ENCODE peak calls at places on chromosomes 3 and 15, in eight cellular contexts. One of them, this sample, is unnamed.

GRCh38 chr15:51076898-51077564 is 17.7 kb downstream of the TNFAIP8L3 start:
- DNase-seq in HT1080: peak; percentile 92
- DNase-seq in mesendoderm: peak; percentile 79
- DNase-seq in neural crest cell: no peak
- DNase-seq in GM19239: no peak
- DNase-seq in SJSA1: no peak
- DNase-seq in AG08395: peak; percentile 61
- DNase-seq in stimulated activated CD8-positive, alpha-beta memory T cell treated with anti-CD3 and anti-CD28 coated beads, Interleukin-7, amount 100 ng/mL, for 1 hour: no peak
- DNase-seq in this sample: no peak

GRCh38 chr15:38129531-38130199 is 123.0 kb upstream of the SPRED1 start:
- DNase-seq in mesendoderm: no peak
- DNase-seq in GM19239: no peak
- DNase-seq in neural crest cell: peak; percentile 9
- DNase-seq in stimulated activated CD8-positive, alpha-beta memory T cell treated with anti-CD3 and anti-CD28 coated beads, Interleukin-7, amount 100 ng/mL, for 1 hour: no peak
- DNase-seq in HT1080: peak; percentile 98
- DNase-seq in SJSA1: no peak
- DNase-seq in AG08395: peak; percentile 90
- DNase-seq in this sample: no peak

GRCh38 chr15:57953874-57954273 is 111.6 kb downstream of the ALDH1A2 start:
- DNase-seq in AG08395: no peak
- DNase-seq in neural crest cell: no peak
- DNase-seq in GM19239: no peak
- DNase-seq in mesendoderm: no peak
- DNase-seq in stimulated activated CD8-positive, alpha-beta memory T cell treated with anti-CD3 and anti-CD28 coated beads, Interleukin-7, amount 100 ng/mL, for 1 hour: no peak
- DNase-seq in HT1080: no peak
- DNase-seq in SJSA1: no peak
- DNase-seq in this sample: no peak

GRCh38 chr15:67125589-67126502 is 60.4 kb downstream of the SMAD3 start:
- DNase-seq in stimulated activated CD8-positive, alpha-beta memory T cell treated with anti-CD3 and anti-CD28 coated beads, Interleukin-7, amount 100 ng/mL, for 1 hour: no peak
- DNase-seq in GM19239: no peak
- DNase-seq in AG08395: peak; percentile 95
- DNase-seq in SJSA1: peak; percentile 85
- DNase-seq in mesendoderm: no peak
- DNase-seq in neural crest cell: no peak
- DNase-seq in HT1080: peak; percentile 95
- DNase-seq in this sample: no peak

GRCh38 chr3:179503152-179503551 is 51.9 kb upstream of the GNB4 start:
- DNase-seq in GM19239: no peak
- DNase-seq in SJSA1: no peak
- DNase-seq in neural crest cell: no peak
- DNase-seq in HT1080: no peak
- DNase-seq in stimulated activated CD8-positive, alpha-beta memory T cell treated with anti-CD3 and anti-CD28 coated beads, Interleukin-7, amount 100 ng/mL, for 1 hour: no peak
- DNase-seq in AG08395: no peak
- DNase-seq in mesendoderm: no peak
- DNase-seq in this sample: no peak

GRCh38 chr3:94285874-94286273 is 223.0 kb downstream of the NSUN3 start:
- DNase-seq in AG08395: no peak
- DNase-seq in neural crest cell: no peak
- DNase-seq in SJSA1: no peak
- DNase-seq in mesendoderm: no peak
- DNase-seq in GM19239: no peak
- DNase-seq in stimulated activated CD8-positive, alpha-beta memory T cell treated with anti-CD3 and anti-CD28 coated beads, Interleukin-7, amount 100 ng/mL, for 1 hour: no peak
- DNase-seq in HT1080: peak; percentile 34
- DNase-seq in this sample: no peak

GRCh38 chr3:187989458-187990153 is 164.4 kb upstream of the LPP start:
- DNase-seq in SJSA1: no peak
- DNase-seq in neural crest cell: peak; percentile 2
- DNase-seq in HT1080: no peak
- DNase-seq in mesendoderm: peak; percentile 79
- DNase-seq in AG08395: no peak
- DNase-seq in stimulated activated CD8-positive, alpha-beta memory T cell treated with anti-CD3 and anti-CD28 coated beads, Interleukin-7, amount 100 ng/mL, for 1 hour: no peak
- DNase-seq in GM19239: no peak
- DNase-seq in this sample: no peak

GRCh38 chr3:38916706-38917105 is 100.7 kb upstream of the SCN10A start:
- DNase-seq in SJSA1: no peak
- DNase-seq in stimulated activated CD8-positive, alpha-beta memory T cell treated with anti-CD3 and anti-CD28 coated beads, Interleukin-7, amount 100 ng/mL, for 1 hour: no peak
- DNase-seq in mesendoderm: no peak
- DNase-seq in HT1080: peak; percentile 39
- DNase-seq in neural crest cell: no peak
- DNase-seq in AG08395: peak; percentile 40
- DNase-seq in GM19239: no peak
- DNase-seq in this sample: no peak

GRCh38 chr3:170852307-170852706 is 17.7 kb downstream of the RPL22L1 start:
- DNase-seq in neural crest cell: no peak
- DNase-seq in stimulated activated CD8-positive, alpha-beta memory T cell treated with anti-CD3 and anti-CD28 coated beads, Interleukin-7, amount 100 ng/mL, for 1 hour: no peak
- DNase-seq in SJSA1: no peak
- DNase-seq in GM19239: no peak
- DNase-seq in AG08395: no peak
- DNase-seq in HT1080: no peak
- DNase-seq in mesendoderm: no peak
- DNase-seq in this sample: no peak

GRCh38 chr3:133468251-133468721 is 68.4 kb downstream of the BFSP2 start:
- DNase-seq in GM19239: no peak
- DNase-seq in mesendoderm: no peak
- DNase-seq in SJSA1: no peak
- DNase-seq in neural crest cell: no peak
- DNase-seq in AG08395: no peak
- DNase-seq in HT1080: no peak
- DNase-seq in stimulated activated CD8-positive, alpha-beta memory T cell treated with anti-CD3 and anti-CD28 coated beads, Interleukin-7, amount 100 ng/mL, for 1 hour: no peak
- DNase-seq in this sample: no peak

GRCh38 chr3:4888913-4889846 is 90.1 kb upstream of the BHLHE40 start:
- DNase-seq in mesendoderm: no peak
- DNase-seq in SJSA1: no peak
- DNase-seq in neural crest cell: no peak
- DNase-seq in stimulated activated CD8-positive, alpha-beta memory T cell treated with anti-CD3 and anti-CD28 coated beads, Interleukin-7, amount 100 ng/mL, for 1 hour: no peak
- DNase-seq in AG08395: no peak
- DNase-seq in HT1080: no peak
- DNase-seq in GM19239: no peak
- DNase-seq in this sample: no peak

GRCh38 chr3:139601191-139601961 is 61.8 kb upstream of the RBP1 start:
- DNase-seq in HT1080: no peak
- DNase-seq in SJSA1: no peak
- DNase-seq in stimulated activated CD8-positive, alpha-beta memory T cell treated with anti-CD3 and anti-CD28 coated beads, Interleukin-7, amount 100 ng/mL, for 1 hour: no peak
- DNase-seq in neural crest cell: no peak
- DNase-seq in mesendoderm: no peak
- DNase-seq in AG08395: no peak
- DNase-seq in GM19239: no peak
- DNase-seq in this sample: no peak

GRCh38 chr3:117754841-117755240 is 1045.3 kb downstream of the TUSC7 start:
- DNase-seq in mesendoderm: no peak
- DNase-seq in GM19239: no peak
- DNase-seq in AG08395: no peak
- DNase-seq in HT1080: no peak
- DNase-seq in SJSA1: no peak
- DNase-seq in neural crest cell: no peak
- DNase-seq in stimulated activated CD8-positive, alpha-beta memory T cell treated with anti-CD3 and anti-CD28 coated beads, Interleukin-7, amount 100 ng/mL, for 1 hour: no peak
- DNase-seq in this sample: no peak

GRCh38 chr15:31459011-31459748 is 132.5 kb downstream of the KLF13 start:
- DNase-seq in stimulated activated CD8-positive, alpha-beta memory T cell treated with anti-CD3 and anti-CD28 coated beads, Interleukin-7, amount 100 ng/mL, for 1 hour: no peak
- DNase-seq in HT1080: no peak
- DNase-seq in mesendoderm: no peak
- DNase-seq in neural crest cell: no peak
- DNase-seq in AG08395: no peak
- DNase-seq in SJSA1: peak; percentile 7
- DNase-seq in GM19239: no peak
- DNase-seq in this sample: peak; percentile 63

GRCh38 chr3:32954506-32954905 is 3.1 kb downstream of the CCR4 start:
- DNase-seq in HT1080: no peak
- DNase-seq in AG08395: no peak
- DNase-seq in neural crest cell: no peak
- DNase-seq in GM19239: no peak
- DNase-seq in SJSA1: no peak
- DNase-seq in stimulated activated CD8-positive, alpha-beta memory T cell treated with anti-CD3 and anti-CD28 coated beads, Interleukin-7, amount 100 ng/mL, for 1 hour: no peak
- DNase-seq in mesendoderm: no peak
- DNase-seq in this sample: no peak

GRCh38 chr3:10245313-10245712 is 2.9 kb upstream of the TATDN2 start:
- DNase-seq in GM19239: no peak
- DNase-seq in HT1080: no peak
- DNase-seq in mesendoderm: no peak
- DNase-seq in neural crest cell: no peak
- DNase-seq in AG08395: no peak
- DNase-seq in SJSA1: no peak
- DNase-seq in stimulated activated CD8-positive, alpha-beta memory T cell treated with anti-CD3 and anti-CD28 coated beads, Interleukin-7, amount 100 ng/mL, for 1 hour: no peak
- DNase-seq in this sample: no peak

GRCh38 chr15:95557226-95558046 is 773.1 kb upstream of the NR2F2 start:
- DNase-seq in neural crest cell: peak; percentile 6
- DNase-seq in HT1080: peak; percentile 94
- DNase-seq in stimulated activated CD8-positive, alpha-beta memory T cell treated with anti-CD3 and anti-CD28 coated beads, Interleukin-7, amount 100 ng/mL, for 1 hour: no peak
- DNase-seq in AG08395: peak; percentile 91
- DNase-seq in GM19239: no peak
- DNase-seq in mesendoderm: peak; percentile 74
- DNase-seq in SJSA1: peak; percentile 84
- DNase-seq in this sample: no peak

GRCh38 chr3:39548282-39548681 is 80.8 kb downstream of the MOBP start:
- DNase-seq in HT1080: no peak
- DNase-seq in neural crest cell: no peak
- DNase-seq in GM19239: no peak
- DNase-seq in AG08395: no peak
- DNase-seq in stimulated activated CD8-positive, alpha-beta memory T cell treated with anti-CD3 and anti-CD28 coated beads, Interleukin-7, amount 100 ng/mL, for 1 hour: no peak
- DNase-seq in mesendoderm: no peak
- DNase-seq in SJSA1: no peak
- DNase-seq in this sample: no peak

GRCh38 chr3:17412950-17413530 is 329.4 kb downstream of the TBC1D5 start:
- DNase-seq in mesendoderm: peak; percentile 88
- DNase-seq in SJSA1: no peak
- DNase-seq in AG08395: peak; percentile 59
- DNase-seq in GM19239: no peak
- DNase-seq in neural crest cell: no peak
- DNase-seq in stimulated activated CD8-positive, alpha-beta memory T cell treated with anti-CD3 and anti-CD28 coated beads, Interleukin-7, amount 100 ng/mL, for 1 hour: no peak
- DNase-seq in HT1080: peak; percentile 50
- DNase-seq in this sample: peak; percentile 54

GRCh38 chr3:133932009-133932408 is 36.3 kb upstream of the RAB6B start:
- DNase-seq in mesendoderm: no peak
- DNase-seq in GM19239: no peak
- DNase-seq in neural crest cell: no peak
- DNase-seq in stimulated activated CD8-positive, alpha-beta memory T cell treated with anti-CD3 and anti-CD28 coated beads, Interleukin-7, amount 100 ng/mL, for 1 hour: no peak
- DNase-seq in AG08395: no peak
- DNase-seq in SJSA1: no peak
- DNase-seq in HT1080: no peak
- DNase-seq in this sample: no peak

GRCh38 chr3:159607856-159608255 is 380.8 kb upstream of the IL12A start:
- DNase-seq in SJSA1: no peak
- DNase-seq in AG08395: no peak
- DNase-seq in GM19239: no peak
- DNase-seq in HT1080: no peak
- DNase-seq in neural crest cell: no peak
- DNase-seq in stimulated activated CD8-positive, alpha-beta memory T cell treated with anti-CD3 and anti-CD28 coated beads, Interleukin-7, amount 100 ng/mL, for 1 hour: no peak
- DNase-seq in mesendoderm: no peak
- DNase-seq in this sample: no peak

GRCh38 chr15:95085056-95085455 is 853.7 kb downstream of the MCTP2 start:
- DNase-seq in neural crest cell: no peak
- DNase-seq in GM19239: no peak
- DNase-seq in SJSA1: no peak
- DNase-seq in stimulated activated CD8-positive, alpha-beta memory T cell treated with anti-CD3 and anti-CD28 coated beads, Interleukin-7, amount 100 ng/mL, for 1 hour: no peak
- DNase-seq in AG08395: peak; percentile 2
- DNase-seq in HT1080: no peak
- DNase-seq in mesendoderm: peak; percentile 4
- DNase-seq in this sample: no peak

GRCh38 chr3:4322635-4323034 is 19.5 kb downstream of the SETMAR start:
- DNase-seq in SJSA1: no peak
- DNase-seq in GM19239: no peak
- DNase-seq in neural crest cell: no peak
- DNase-seq in AG08395: peak; percentile 43
- DNase-seq in stimulated activated CD8-positive, alpha-beta memory T cell treated with anti-CD3 and anti-CD28 coated beads, Interleukin-7, amount 100 ng/mL, for 1 hour: no peak
- DNase-seq in HT1080: no peak
- DNase-seq in mesendoderm: no peak
- DNase-seq in this sample: no peak

GRCh38 chr15:84736375-84736774 is 12.0 kb upstream of the ZNF592 start:
- DNase-seq in neural crest cell: no peak
- DNase-seq in GM19239: peak; percentile 57
- DNase-seq in SJSA1: no peak
- DNase-seq in AG08395: no peak
- DNase-seq in stimulated activated CD8-positive, alpha-beta memory T cell treated with anti-CD3 and anti-CD28 coated beads, Interleukin-7, amount 100 ng/mL, for 1 hour: no peak
- DNase-seq in mesendoderm: no peak
- DNase-seq in HT1080: peak; percentile 44
- DNase-seq in this sample: peak; percentile 71

GRCh38 chr15:65655026-65655425 is 33.3 kb downstream of the SLC24A1 start:
- DNase-seq in GM19239: no peak
- DNase-seq in mesendoderm: peak; percentile 18
- DNase-seq in SJSA1: peak; percentile 70
- DNase-seq in AG08395: peak; percentile 40
- DNase-seq in HT1080: peak; percentile 60
- DNase-seq in stimulated activated CD8-positive, alpha-beta memory T cell treated with anti-CD3 and anti-CD28 coated beads, Interleukin-7, amount 100 ng/mL, for 1 hour: no peak
- DNase-seq in neural crest cell: no peak
- DNase-seq in this sample: no peak

GRCh38 chr15:29123171-29123570 is 146.5 kb downstream of the NSMCE3 start:
- DNase-seq in AG08395: no peak
- DNase-seq in stimulated activated CD8-positive, alpha-beta memory T cell treated with anti-CD3 and anti-CD28 coated beads, Interleukin-7, amount 100 ng/mL, for 1 hour: no peak
- DNase-seq in SJSA1: no peak
- DNase-seq in mesendoderm: no peak
- DNase-seq in GM19239: no peak
- DNase-seq in HT1080: no peak
- DNase-seq in neural crest cell: no peak
- DNase-seq in this sample: no peak

GRCh38 chr3:143697975-143698374 is 150.3 kb downstream of the SLC9A9 start:
- DNase-seq in HT1080: peak; percentile 66
- DNase-seq in GM19239: no peak
- DNase-seq in neural crest cell: no peak
- DNase-seq in SJSA1: no peak
- DNase-seq in stimulated activated CD8-positive, alpha-beta memory T cell treated with anti-CD3 and anti-CD28 coated beads, Interleukin-7, amount 100 ng/mL, for 1 hour: no peak
- DNase-seq in AG08395: no peak
- DNase-seq in mesendoderm: peak; percentile 11
- DNase-seq in this sample: no peak

GRCh38 chr3:183377307-183377959 is 51.0 kb downstream of the MCF2L2 start:
- DNase-seq in GM19239: no peak
- DNase-seq in mesendoderm: no peak
- DNase-seq in HT1080: peak; percentile 50
- DNase-seq in AG08395: no peak
- DNase-seq in SJSA1: no peak
- DNase-seq in neural crest cell: no peak
- DNase-seq in stimulated activated CD8-positive, alpha-beta memory T cell treated with anti-CD3 and anti-CD28 coated beads, Interleukin-7, amount 100 ng/mL, for 1 hour: no peak
- DNase-seq in this sample: peak; percentile 50

GRCh38 chr15:78012643-78013077 is 64.9 kb downstream of the TBC1D2B start:
- DNase-seq in SJSA1: no peak
- DNase-seq in mesendoderm: no peak
- DNase-seq in neural crest cell: no peak
- DNase-seq in GM19239: no peak
- DNase-seq in stimulated activated CD8-positive, alpha-beta memory T cell treated with anti-CD3 and anti-CD28 coated beads, Interleukin-7, amount 100 ng/mL, for 1 hour: no peak
- DNase-seq in AG08395: no peak
- DNase-seq in HT1080: no peak
- DNase-seq in this sample: peak; percentile 82

GRCh38 chr3:72739521-72740466 is 108.5 kb downstream of the SHQ1 start:
- DNase-seq in GM19239: no peak
- DNase-seq in neural crest cell: no peak
- DNase-seq in mesendoderm: peak; percentile 29
- DNase-seq in SJSA1: no peak
- DNase-seq in AG08395: no peak
- DNase-seq in stimulated activated CD8-positive, alpha-beta memory T cell treated with anti-CD3 and anti-CD28 coated beads, Interleukin-7, amount 100 ng/mL, for 1 hour: no peak
- DNase-seq in HT1080: peak; percentile 56
- DNase-seq in this sample: no peak

GRCh38 chr15:63601026-63601726 is 4.0 kb downstream of the FBXL22 start:
- DNase-seq in stimulated activated CD8-positive, alpha-beta memory T cell treated with anti-CD3 and anti-CD28 coated beads, Interleukin-7, amount 100 ng/mL, for 1 hour: no peak
- DNase-seq in HT1080: no peak
- DNase-seq in GM19239: no peak
- DNase-seq in mesendoderm: peak; percentile 18
- DNase-seq in SJSA1: no peak
- DNase-seq in AG08395: peak; percentile 47
- DNase-seq in neural crest cell: peak; percentile 28
- DNase-seq in this sample: peak; percentile 67

GRCh38 chr15:31478781-31479221 is 152.2 kb downstream of the KLF13 start:
- DNase-seq in mesendoderm: no peak
- DNase-seq in HT1080: no peak
- DNase-seq in AG08395: no peak
- DNase-seq in GM19239: no peak
- DNase-seq in SJSA1: no peak
- DNase-seq in neural crest cell: no peak
- DNase-seq in stimulated activated CD8-positive, alpha-beta memory T cell treated with anti-CD3 and anti-CD28 coated beads, Interleukin-7, amount 100 ng/mL, for 1 hour: no peak
- DNase-seq in this sample: no peak

This sample was measured in Peyer's patch.